ENCODE peak calls at places on chromosomes 12 and 14, in four cellular contexts. One of them, this sample, is unnamed.

GRCh38 chr12:96501139-96501741 is 11.9 kb downstream of the CFAP54 start:
- DNase-seq in uterus: no peak
- DNase-seq in fibroblast of villous mesenchyme: peak
- DNase-seq in LNCaP clone FGC: no peak
- DNase-seq in this sample: peak

GRCh38 chr14:32609388-32609787 is 280.3 kb downstream of the AKAP6 start:
- DNase-seq in uterus: no peak
- DNase-seq in fibroblast of villous mesenchyme: no peak
- DNase-seq in LNCaP clone FGC: no peak
- DNase-seq in this sample: no peak

GRCh38 chr14:66662374-66662773 is 154.4 kb downstream of the GPHN start:
- DNase-seq in uterus: no peak
- DNase-seq in fibroblast of villous mesenchyme: peak
- DNase-seq in LNCaP clone FGC: no peak
- DNase-seq in this sample: peak

GRCh38 chr12:129075451-129076208 is 222.4 kb downstream of the GLT1D1 start:
- DNase-seq in uterus: no peak
- DNase-seq in fibroblast of villous mesenchyme: no peak
- DNase-seq in LNCaP clone FGC: no peak
- DNase-seq in this sample: no peak

GRCh38 chr14:52351561-52352491 is 37.7 kb downstream of the PTGER2 start:
- DNase-seq in uterus: peak
- DNase-seq in fibroblast of villous mesenchyme: peak
- DNase-seq in LNCaP clone FGC: peak
- DNase-seq in this sample: peak

GRCh38 chr12:57319678-57320469 is 68.9 kb upstream of the STAC3 start:
- DNase-seq in uterus: no peak
- DNase-seq in fibroblast of villous mesenchyme: peak
- DNase-seq in LNCaP clone FGC: no peak
- DNase-seq in this sample: no peak

GRCh38 chr12:49487605-49488004 is 51.2 kb upstream of the KCNH3 start:
- DNase-seq in uterus: no peak
- DNase-seq in fibroblast of villous mesenchyme: no peak
- DNase-seq in LNCaP clone FGC: no peak
- DNase-seq in this sample: no peak

GRCh38 chr12:121925361-121925725 is 7.0 kb downstream of the CFAP251 start:
- DNase-seq in uterus: no peak
- DNase-seq in fibroblast of villous mesenchyme: peak
- DNase-seq in LNCaP clone FGC: no peak
- DNase-seq in this sample: peak

GRCh38 chr14:81433378-81433777 is 33.3 kb upstream of the STON2 start:
- DNase-seq in uterus: no peak
- DNase-seq in fibroblast of villous mesenchyme: no peak
- DNase-seq in LNCaP clone FGC: no peak
- DNase-seq in this sample: no peak

GRCh38 chr12:94644141-94644575 is 6.2 kb downstream of the TMCC3 start:
- DNase-seq in uterus: no peak
- DNase-seq in fibroblast of villous mesenchyme: peak
- DNase-seq in LNCaP clone FGC: no peak
- DNase-seq in this sample: peak

GRCh38 chr12:77888611-77889010 is 57.9 kb downstream of the NAV3 start:
- DNase-seq in uterus: no peak
- DNase-seq in fibroblast of villous mesenchyme: peak
- DNase-seq in LNCaP clone FGC: no peak
- DNase-seq in this sample: peak

GRCh38 chr12:54259194-54260011 is 20.5 kb downstream of the CBX5 start:
- DNase-seq in uterus: peak
- DNase-seq in fibroblast of villous mesenchyme: peak
- DNase-seq in LNCaP clone FGC: no peak
- DNase-seq in this sample: peak

GRCh38 chr12:131133015-131133905 is 179.6 kb downstream of the ADGRD1 start:
- DNase-seq in uterus: peak
- DNase-seq in fibroblast of villous mesenchyme: peak
- DNase-seq in LNCaP clone FGC: no peak
- DNase-seq in this sample: peak

GRCh38 chr14:32393119-32393518 is 64.0 kb downstream of the AKAP6 start:
- DNase-seq in uterus: no peak
- DNase-seq in fibroblast of villous mesenchyme: no peak
- DNase-seq in LNCaP clone FGC: peak
- DNase-seq in this sample: no peak

DNA sequence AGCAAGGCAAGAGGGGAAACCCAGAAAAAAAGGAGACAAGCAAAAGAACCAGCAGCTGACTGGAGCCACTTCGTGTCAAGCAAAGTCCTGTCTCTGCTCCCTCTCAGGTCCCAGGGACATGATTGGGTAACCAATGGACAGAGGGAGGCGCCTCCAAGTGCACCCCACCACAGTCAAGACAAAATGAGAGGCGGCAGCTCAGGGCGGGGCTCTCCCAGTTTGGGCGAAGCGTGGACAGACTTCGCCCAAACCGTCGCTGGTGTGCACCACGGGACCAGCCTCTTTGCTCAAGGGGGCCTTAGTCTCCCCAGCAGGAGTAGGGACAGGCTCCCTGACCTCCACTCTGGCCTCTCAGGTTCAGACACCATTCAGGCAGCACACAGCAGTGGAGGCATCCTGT is 1.5 kb upstream of the BEGAIN start:
- DNase-seq in uterus: no peak
- DNase-seq in fibroblast of villous mesenchyme: no peak
- DNase-seq in LNCaP clone FGC: no peak
- DNase-seq in this sample: no peak
- H3K4me3 ChIP-seq in uterus: no peak
- H3K4me3 ChIP-seq in fibroblast of villous mesenchyme: no peak
- H3K4me3 ChIP-seq in LNCaP clone FGC: no peak
- H3K4me3 ChIP-seq in this sample: no peak

GRCh38 chr14:39036760-39037159 is 66.3 kb downstream of the SEC23A start:
- DNase-seq in uterus: no peak
- DNase-seq in fibroblast of villous mesenchyme: no peak
- DNase-seq in LNCaP clone FGC: no peak
- DNase-seq in this sample: no peak

GRCh38 chr14:39038542-39038941 is 64.5 kb downstream of the SEC23A start:
- DNase-seq in uterus: no peak
- DNase-seq in fibroblast of villous mesenchyme: no peak
- DNase-seq in LNCaP clone FGC: no peak
- DNase-seq in this sample: no peak

GRCh38 chr14:39035336-39035735 is 67.7 kb downstream of the SEC23A start:
- DNase-seq in uterus: no peak
- DNase-seq in fibroblast of villous mesenchyme: no peak
- DNase-seq in LNCaP clone FGC: no peak
- DNase-seq in this sample: no peak

GRCh38 chr14:39033371-39033770 is 69.7 kb downstream of the SEC23A start:
- DNase-seq in uterus: no peak
- DNase-seq in fibroblast of villous mesenchyme: no peak
- DNase-seq in LNCaP clone FGC: no peak
- DNase-seq in this sample: no peak

GRCh38 chr14:39034481-39035296 is 68.3 kb downstream of the SEC23A start:
- DNase-seq in uterus: no peak
- DNase-seq in fibroblast of villous mesenchyme: no peak
- DNase-seq in LNCaP clone FGC: no peak
- DNase-seq in this sample: peak
- TF ChIP-seq CTCF in uterus: no peak
- TF ChIP-seq CTCF in fibroblast of villous mesenchyme: peak
- TF ChIP-seq CTCF in LNCaP clone FGC: peak
- TF ChIP-seq CTCF in this sample: peak

GRCh38 chr14:76259029-76259735 is 107.5 kb downstream of the GPATCH2L start:
- DNase-seq in uterus: no peak
- DNase-seq in fibroblast of villous mesenchyme: no peak
- DNase-seq in LNCaP clone FGC: no peak
- DNase-seq in this sample: no peak

GRCh38 chr14:76262591-76262990 is 110.9 kb downstream of the GPATCH2L start:
- DNase-seq in uterus: no peak
- DNase-seq in fibroblast of villous mesenchyme: no peak
- DNase-seq in LNCaP clone FGC: no peak
- DNase-seq in this sample: no peak

GRCh38 chr14:76261371-76261811 is 109.7 kb downstream of the GPATCH2L start:
- DNase-seq in uterus: no peak
- DNase-seq in fibroblast of villous mesenchyme: peak
- DNase-seq in LNCaP clone FGC: no peak
- DNase-seq in this sample: peak

GRCh38 chr14:76257842-76258397 is 106.2 kb downstream of the GPATCH2L start:
- DNase-seq in uterus: no peak
- DNase-seq in fibroblast of villous mesenchyme: no peak
- DNase-seq in LNCaP clone FGC: no peak
- DNase-seq in this sample: no peak

GRCh38 chr14:76260749-76261148 is 109.0 kb downstream of the GPATCH2L start:
- DNase-seq in uterus: no peak
- DNase-seq in fibroblast of villous mesenchyme: no peak
- DNase-seq in LNCaP clone FGC: no peak
- DNase-seq in this sample: no peak
- H3K4me3 ChIP-seq in uterus: no peak
- H3K4me3 ChIP-seq in fibroblast of villous mesenchyme: no peak
- H3K4me3 ChIP-seq in LNCaP clone FGC: no peak
- H3K4me3 ChIP-seq in this sample: no peak

GRCh38 chr14:78227466-78228077 is 57.4 kb downstream of the NRXN3 start:
- DNase-seq in uterus: no peak
- DNase-seq in fibroblast of villous mesenchyme: no peak
- DNase-seq in LNCaP clone FGC: no peak
- DNase-seq in this sample: no peak
- TF ChIP-seq CTCF in uterus: no peak
- TF ChIP-seq CTCF in fibroblast of villous mesenchyme: no peak
- TF ChIP-seq CTCF in LNCaP clone FGC: peak
- TF ChIP-seq CTCF in this sample: no peak

GRCh38 chr12:51419473-51420228 is 5.0 kb upstream of the SLC4A8 start:
- DNase-seq in uterus: no peak
- DNase-seq in fibroblast of villous mesenchyme: no peak
- DNase-seq in LNCaP clone FGC: no peak
- DNase-seq in this sample: peak

GRCh38 chr12:51428256-51428655 is 3.6 kb downstream of the SLC4A8 start:
- DNase-seq in uterus: no peak
- DNase-seq in fibroblast of villous mesenchyme: no peak
- DNase-seq in LNCaP clone FGC: no peak
- DNase-seq in this sample: no peak

GRCh38 chr12:51424662-51425539 is at the start of gene SLC4A8:
- DNase-seq in uterus: peak
- DNase-seq in fibroblast of villous mesenchyme: peak
- DNase-seq in LNCaP clone FGC: no peak
- DNase-seq in this sample: peak

GRCh38 chr12:51421266-51421884 is 3.3 kb upstream of the SLC4A8 start:
- DNase-seq in uterus: no peak
- DNase-seq in fibroblast of villous mesenchyme: peak
- DNase-seq in LNCaP clone FGC: peak
- DNase-seq in this sample: peak

DNA sequence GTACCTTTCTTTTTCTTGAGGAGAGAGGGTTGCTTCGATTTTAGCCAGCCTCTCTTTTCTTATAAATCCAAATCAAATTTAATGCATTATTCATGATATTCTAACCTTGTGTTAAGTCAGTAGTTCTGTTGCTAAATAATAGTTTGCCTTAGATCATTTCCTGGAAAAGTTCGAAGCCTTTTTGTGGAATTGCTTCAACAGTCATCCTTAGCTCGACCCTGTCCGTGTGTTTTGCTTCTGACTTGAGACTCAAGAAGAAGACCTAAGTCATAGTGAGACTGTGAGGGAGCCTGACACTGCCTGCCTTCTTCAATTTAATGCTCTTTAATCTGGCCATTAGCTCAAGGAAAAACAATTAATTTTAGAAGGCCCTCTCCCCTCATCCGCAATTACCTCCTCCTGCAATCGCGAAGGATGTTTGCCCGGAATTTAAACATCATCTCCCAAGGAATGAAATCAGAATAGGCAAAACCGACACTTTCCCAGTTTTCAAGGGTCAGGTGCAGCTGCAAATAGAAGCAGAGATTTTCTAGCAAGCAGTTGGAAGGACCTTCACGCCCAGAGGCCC is 453 bp upstream of the SLC4A8 start:
- DNase-seq in uterus: no peak
- DNase-seq in fibroblast of villous mesenchyme: no peak
- DNase-seq in LNCaP clone FGC: no peak
- DNase-seq in this sample: no peak
- H3K4me3 ChIP-seq in uterus: no peak
- H3K4me3 ChIP-seq in fibroblast of villous mesenchyme: no peak
- H3K4me3 ChIP-seq in LNCaP clone FGC: no peak
- H3K4me3 ChIP-seq in this sample: no peak

GRCh38 chr14:30375280-30375892 is 183.6 kb upstream of the G2E3 start:
- DNase-seq in uterus: peak
- DNase-seq in fibroblast of villous mesenchyme: peak
- DNase-seq in LNCaP clone FGC: peak
- DNase-seq in this sample: peak
- TF ChIP-seq CTCF in uterus: peak
- TF ChIP-seq CTCF in fibroblast of villous mesenchyme: peak
- TF ChIP-seq CTCF in LNCaP clone FGC: peak
- TF ChIP-seq CTCF in this sample: peak

DNA sequence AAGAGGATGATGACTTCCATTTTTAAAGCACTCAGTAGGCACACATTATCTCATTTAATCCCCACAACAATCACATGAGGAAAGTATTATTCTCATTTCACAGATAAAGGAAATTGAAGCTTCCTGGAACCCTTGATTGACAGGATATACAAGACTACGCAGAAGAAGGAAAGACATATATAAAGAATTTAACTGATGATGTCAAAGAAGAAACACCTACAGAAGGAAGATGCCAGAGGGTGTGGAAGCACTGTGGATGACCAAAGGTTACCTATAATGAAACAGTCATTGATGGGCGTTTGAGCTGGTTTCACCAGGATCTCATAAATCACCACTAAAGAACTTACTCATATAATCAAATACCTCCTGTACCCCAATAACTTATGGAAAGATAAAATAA is 197.4 kb downstream of the SLC25A21 start:
- DNase-seq in uterus: no peak
- DNase-seq in fibroblast of villous mesenchyme: no peak
- DNase-seq in LNCaP clone FGC: no peak
- DNase-seq in this sample: no peak
- H3K4me3 ChIP-seq in uterus: no peak
- H3K4me3 ChIP-seq in fibroblast of villous mesenchyme: no peak
- H3K4me3 ChIP-seq in LNCaP clone FGC: no peak
- H3K4me3 ChIP-seq in this sample: no peak

GRCh38 chr12:8773456-8773855 is 49.0 kb upstream of the A2ML1 start:
- DNase-seq in uterus: no peak
- DNase-seq in fibroblast of villous mesenchyme: no peak
- DNase-seq in LNCaP clone FGC: no peak
- DNase-seq in this sample: no peak

GRCh38 chr12:8770499-8770898 is 51.9 kb upstream of the A2ML1 start:
- DNase-seq in uterus: no peak
- DNase-seq in fibroblast of villous mesenchyme: no peak
- DNase-seq in LNCaP clone FGC: no peak
- DNase-seq in this sample: no peak

DNA sequence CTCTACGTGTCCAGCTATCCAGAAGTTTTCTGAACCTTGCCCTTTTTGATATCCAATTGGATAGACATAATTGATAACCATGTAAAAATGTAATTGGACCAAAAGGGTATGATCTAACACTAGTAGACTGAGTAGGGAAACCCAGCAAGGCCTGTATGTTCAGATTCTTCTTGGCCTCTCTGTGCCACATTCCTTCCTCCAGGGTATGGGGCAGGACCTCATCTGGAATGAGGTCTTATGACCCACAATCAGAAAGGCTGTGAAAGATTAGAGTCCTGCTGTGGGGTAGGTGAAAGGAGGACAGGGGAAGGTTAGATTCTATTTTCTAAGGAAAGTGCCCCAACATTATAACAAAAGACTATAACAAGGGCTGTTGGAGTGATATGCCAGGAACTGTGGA is 51.3 kb upstream of the A2ML1 start:
- DNase-seq in uterus: no peak
- DNase-seq in fibroblast of villous mesenchyme: no peak
- DNase-seq in LNCaP clone FGC: no peak
- DNase-seq in this sample: no peak
- TF ChIP-seq CTCF in uterus: no peak
- TF ChIP-seq CTCF in fibroblast of villous mesenchyme: peak
- TF ChIP-seq CTCF in LNCaP clone FGC: no peak
- TF ChIP-seq CTCF in this sample: peak

This sample was measured in choroid plexus epithelial cell.